ENCODE peak calls at places on chromosomes 12 and 14, in five cellular contexts. L is A549, E is HepG2, Z is Panc1, O is HCT116. B is an unnamed sample.

GRCh38 chr12:90940872-90941499 is 14.0 kb downstream of the CCER1 start:
- DNase-seq in L (peak; percentile 54), E (peak; percentile 28), Z (peak; percentile 15), O (peak; percentile 55), B (peak; percentile 65)

GRCh38 chr12:3988519-3989217 is 115.5 kb upstream of the PARP11 start:
- DNase-seq in O (no peak), Z (no peak), L (no peak), E (no peak), B (no peak)

GRCh38 chr12:3041558-3042164 is 35.5 kb upstream of the TSPAN9 start:
- DNase-seq in Z (peak; percentile 32), E (peak; percentile 81), L (peak; percentile 90), O (peak; percentile 69), B (peak; percentile 87)

GRCh38 chr14:36293824-36294223 is 26.6 kb downstream of the MBIP start:
- DNase-seq in L (no peak), E (peak; percentile 30), O (no peak), Z (no peak), B (no peak)

GRCh38 chr12:105750096-105750495 is 388.7 kb downstream of the NUAK1 start:
- DNase-seq in L (no peak), E (no peak), O (no peak), Z (no peak), B (no peak)

GRCh38 chr14:78608998-78609787 is 439.0 kb downstream of the NRXN3 start:
- DNase-seq in L (no peak), Z (no peak), E (no peak), O (no peak), B (no peak)

GRCh38 chr12:91434081-91434480 is 251.5 kb upstream of the DCN start:
- DNase-seq in O (no peak), L (no peak), E (no peak), Z (no peak), B (no peak)

GRCh38 chr14:26261368-26262122 is 336.3 kb downstream of the NOVA1 start:
- DNase-seq in Z (no peak), L (no peak), E (no peak), O (no peak), B (peak; percentile 69)

GRCh38 chr14:92037989-92038388 is 1.9 kb downstream of the TRIP11 start:
- DNase-seq in L (no peak), O (no peak), E (no peak), Z (no peak), B (no peak)

GRCh38 chr12:46675736-46676135 is 150.1 kb downstream of the SLC38A4 start:
- DNase-seq in Z (no peak), O (no peak), E (peak; percentile 30), L (no peak), B (peak; percentile 74)

GRCh38 chr14:37559386-37559785 is 35.7 kb downstream of the FOXA1 start:
- DNase-seq in L (no peak), O (no peak), Z (no peak), E (no peak), B (peak; percentile 40)

GRCh38 chr14:57364659-57365450 is 25.5 kb upstream of the NAA30 start:
- DNase-seq in E (peak; percentile 65), L (no peak), Z (no peak), O (no peak), B (peak; percentile 59)

GRCh38 chr14:94775082-94775874 is 5.4 kb upstream of the GSC start:
- DNase-seq in L (no peak), Z (no peak), E (no peak), O (no peak), B (peak; percentile 67)

GRCh38 chr12:111457071-111457470 is 51.3 kb downstream of the SH2B3 start:
- DNase-seq in Z (no peak), O (no peak), E (no peak), L (no peak), B (no peak)

GRCh38 chr12:64609543-64610091 is 678 bp upstream of the RASSF3 start:
- DNase-seq in L (no peak), O (no peak), Z (no peak), E (no peak), B (no peak)

GRCh38 chr12:100348657-100349454 is 8.0 kb upstream of the SLC17A8 start:
- DNase-seq in E (peak; percentile 54), L (peak; percentile 34), O (peak; percentile 33), Z (peak; percentile 5), B (peak; percentile 75)

GRCh38 chr12:113403435-113404415 is at the start of gene SDS:
- DNase-seq in Z (no peak), L (no peak), O (no peak), E (no peak), B (no peak)

GRCh38 chr14:55097894-55098560 is 31.0 kb upstream of the LGALS3 start:
- DNase-seq in O (no peak), Z (no peak), L (no peak), E (no peak), B (no peak)

GRCh38 chr14:34137001-34137400 is 186.1 kb upstream of the EGLN3 start:
- DNase-seq in Z (no peak), L (no peak), E (no peak), O (no peak), B (no peak)

GRCh38 chr14:95174184-95174804 is 17.0 kb upstream of the DICER1 start:
- DNase-seq in Z (no peak), L (no peak), O (no peak), E (no peak), B (no peak)

GRCh38 chr12:116126610-116127009 is 150.9 kb downstream of the MED13L start:
- DNase-seq in Z (no peak), O (no peak), E (no peak), L (no peak), B (no peak)

GRCh38 chr12:38905480-38906351 is at the start of gene CPNE8:
- DNase-seq in Z (peak; percentile 57), L (peak; percentile 82), E (no peak), O (peak; percentile 48), B (peak; percentile 68)

GRCh38 chr12:14810953-14811483 is 3.0 kb downstream of the SMCO3 start:
- DNase-seq in Z (no peak), E (peak; percentile 44), L (peak; percentile 38), O (no peak), B (peak; percentile 59)

GRCh38 chr14:89587128-89587420 is 170.0 kb upstream of the FOXN3 start:
- DNase-seq in L (no peak), E (no peak), Z (no peak), O (no peak), B (no peak)
- TF ChIP-seq REST in L (no peak), E (no peak), Z (no peak), O (no peak), B (no peak)

GRCh38 chr14:103390605-103391004 is 5.4 kb downstream of the MARK3 start:
- DNase-seq in Z (no peak), O (no peak), L (no peak), E (no peak), B (no peak)
- H3K4me1 ChIP-seq in Z (peaks cover 23% of the 10 kb centered on the region), O (peaks cover 21% of the 10 kb centered on the region), L (peaks cover 46% of the 10 kb centered on the region), E (peaks cover 63% of the 10 kb centered on the region), B (peaks cover 8% of the 10 kb centered on the region)

GRCh38 chr12:124441443-124442190 is 125.8 kb downstream of the NCOR2 start:
- DNase-seq in L (no peak), Z (no peak), O (no peak), E (no peak), B (no peak)

GRCh38 chr12:124440031-124440626 is 127.3 kb downstream of the NCOR2 start:
- DNase-seq in L (no peak), O (no peak), E (no peak), Z (no peak), B (no peak)

GRCh38 chr12:124442772-124443445 is 124.5 kb downstream of the NCOR2 start:
- DNase-seq in E (no peak), Z (no peak), L (no peak), O (no peak), B (no peak)

GRCh38 chr12:124442281-124442680 is 125.1 kb downstream of the NCOR2 start:
- DNase-seq in L (no peak), E (no peak), O (no peak), Z (no peak), B (no peak)

GRCh38 chr12:124440841-124441381 is 126.5 kb downstream of the NCOR2 start:
- DNase-seq in Z (no peak), E (no peak), L (no peak), O (no peak), B (no peak)
- H3K27ac ChIP-seq in Z (no peak overlapping the region), E (no peak overlapping the region), L (no peak overlapping the region), O (no peak overlapping the region), B (no peak overlapping the region)

DNA sequence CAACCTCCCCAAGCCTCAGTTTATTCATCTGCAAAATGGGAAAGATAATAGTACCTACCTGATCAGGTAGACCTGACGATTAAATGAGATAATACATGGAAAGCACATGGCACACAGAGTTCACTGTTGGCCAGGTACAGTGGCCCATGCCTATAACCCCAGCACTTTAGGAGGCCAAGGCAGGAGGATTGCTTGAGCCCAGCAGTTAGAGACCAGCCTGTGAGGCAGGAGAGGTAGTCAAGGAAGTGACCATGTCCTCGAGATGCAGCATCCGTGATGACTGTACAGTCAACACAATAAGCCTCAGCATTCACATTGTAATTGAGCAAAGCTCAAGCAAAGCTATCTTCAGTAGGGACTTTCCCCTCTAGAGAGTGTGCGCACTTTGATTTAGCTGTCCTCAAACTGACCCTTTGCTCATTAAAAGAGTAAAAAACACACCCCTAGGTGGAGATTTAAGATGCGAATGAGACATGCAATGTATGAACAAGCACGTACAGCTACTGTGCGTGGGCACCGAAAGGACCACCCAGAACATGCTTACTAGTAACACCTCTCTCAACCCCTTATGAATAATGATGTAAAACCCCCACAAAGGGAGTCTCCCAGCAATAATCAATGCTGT is 9.9 kb downstream of the ISCU start:
- DNase-seq in O (no peak), E (no peak), Z (no peak), L (no peak), B (no peak)
- TF ChIP-seq REST in O (no peak), E (no peak), Z (no peak), L (no peak), B (no peak)

GRCh38 chr12:6327591-6328041 is 14.3 kb downstream of the TNFRSF1A start:
- DNase-seq in E (no peak), O (no peak), L (no peak), Z (no peak), B (no peak)

GRCh38 chr12:6329693-6330045 is 12.2 kb downstream of the TNFRSF1A start:
- DNase-seq in L (no peak), O (no peak), Z (no peak), E (no peak), B (peak; percentile 47)

GRCh38 chr12:6328945-6329692 is 12.8 kb downstream of the TNFRSF1A start:
- DNase-seq in Z (no peak), L (no peak), E (no peak), O (no peak), B (peak; percentile 86)

GRCh38 chr12:6327159-6327558 is 14.7 kb downstream of the TNFRSF1A start:
- DNase-seq in O (no peak), Z (no peak), E (no peak), L (no peak), B (no peak)

DNA sequence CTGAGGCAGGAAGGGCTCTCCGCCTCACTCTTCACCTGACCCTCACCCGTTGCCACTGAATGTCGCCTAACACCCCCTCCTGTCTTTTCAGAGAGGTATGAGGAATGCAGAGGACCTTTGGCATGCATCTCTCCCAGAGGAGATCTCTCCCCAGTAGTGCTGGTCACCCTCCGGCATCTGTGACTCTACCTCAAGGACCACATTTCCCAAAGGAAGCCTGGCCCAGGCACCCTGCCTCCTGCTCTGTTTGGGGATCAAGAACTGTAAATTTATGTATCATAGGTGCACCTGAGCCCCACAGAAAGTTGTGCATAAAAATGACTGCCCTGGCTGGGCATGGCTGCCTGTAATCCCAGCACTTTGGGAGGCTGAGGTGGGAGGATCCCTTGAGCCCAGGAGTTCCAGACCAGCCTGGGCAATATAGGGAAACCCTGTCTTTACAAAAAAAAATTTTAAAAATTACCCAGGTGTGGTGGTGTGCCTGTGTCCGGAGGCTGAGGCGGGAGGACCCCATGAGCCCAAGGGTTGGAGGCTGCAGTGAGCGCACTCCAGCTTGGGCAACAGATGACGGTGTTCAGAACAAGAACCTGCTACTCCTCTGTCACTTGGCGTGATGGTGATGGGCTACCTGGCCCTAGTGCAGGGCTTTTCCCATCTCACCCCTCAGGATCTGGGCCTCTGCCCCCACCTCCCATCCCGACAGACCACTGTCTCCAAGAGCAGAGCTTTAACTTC is 13.7 kb downstream of the TNFRSF1A start:
- DNase-seq in Z (no peak), O (no peak), L (no peak), E (no peak), B (no peak)
- H3K4me1 ChIP-seq in Z (peaks cover 44% of the 10 kb centered on the region), O (peaks cover 7% of the 10 kb centered on the region), L (peaks cover 100% of the 10 kb centered on the region), E (peaks cover 23% of the 10 kb centered on the region), B (peaks cover 44% of the 10 kb centered on the region)